ENCODE peak calls at places on chromosome 9, in nine cellular contexts. S is CD8-positive, alpha-beta memory T cell; V is keratinocyte; G is heart right ventricle; Y is GM13976; H is RCC 7860; N is astrocyte; C is neural progenitor cell; D is stimulated activated CD4-positive, alpha-beta T cell treated with anti-CD3 and anti-CD28 coated beads, Interleukin-2, amount 100 ng/mL, for 24 hours. T is an unnamed sample.

GRCh38 chr9:27054841-27055240 is 49.4 kb upstream of the LRRC19 start:
- DNase-seq in C (no peak), H (no peak), G (no peak), N (no peak), D (no peak), S (no peak), Y (no peak), V (no peak), T (no peak)

GRCh38 chr9:38035873-38036272 is 33.2 kb downstream of the SHB start:
- DNase-seq in G (no peak), D (no peak), C (no peak), V (no peak), S (no peak), H (peak), Y (no peak), N (peak), T (no peak)

GRCh38 chr9:112273826-112274225 is 59.6 kb downstream of the PTBP3 start:
- DNase-seq in D (no peak), V (no peak), G (no peak), S (no peak), Y (no peak), C (no peak), H (no peak), N (no peak), T (no peak)

GRCh38 chr9:130770679-130771442 is 64.2 kb upstream of the ABL1 start:
- DNase-seq in Y (peak), H (peak), G (no peak), V (peak), N (peak), D (no peak), C (peak), S (no peak), T (peak)

GRCh38 chr9:125889524-125890473 is 142.6 kb downstream of the PBX3 start:
- DNase-seq in S (peak), G (peak), N (peak), H (peak), D (peak), V (no peak), Y (peak), C (peak), T (no peak)

GRCh38 chr9:73152953-73153352 is 1.3 kb downstream of the ANXA1 start:
- DNase-seq in N (no peak), G (no peak), Y (no peak), H (no peak), C (no peak), S (peak), V (no peak), D (no peak), T (no peak)

GRCh38 chr9:69746859-69747560 is 12.8 kb downstream of the PTAR1 start:
- DNase-seq in G (no peak), C (no peak), S (no peak), V (no peak), H (no peak), N (no peak), Y (no peak), D (no peak), T (no peak)

GRCh38 chr9:21381752-21382339 is 3.4 kb downstream of the IFNA2 start:
- DNase-seq in G (no peak), S (peak), N (no peak), Y (peak), D (no peak), V (no peak), C (no peak), H (no peak), T (peak)

GRCh38 chr9:88949425-88949824 is 41.8 kb upstream of the S1PR3 start:
- DNase-seq in D (no peak), C (peak), V (no peak), Y (no peak), S (no peak), H (no peak), G (peak), N (peak), T (no peak)

GRCh38 chr9:126646162-126646561 is 32.4 kb downstream of the LMX1B start:
- DNase-seq in N (no peak), V (no peak), Y (no peak), D (no peak), C (no peak), G (no peak), S (no peak), H (no peak), T (no peak)

GRCh38 chr9:94821098-94821930 is 94.8 kb downstream of the AOPEP start:
- DNase-seq in V (no peak), H (no peak), S (no peak), Y (peak), N (no peak), D (no peak), G (no peak), C (no peak), T (no peak)

GRCh38 chr9:132201780-132202703 is 40.2 kb downstream of the NTNG2 start:
- DNase-seq in C (peak), D (no peak), V (no peak), Y (no peak), G (no peak), H (no peak), S (no peak), N (no peak), T (no peak)

GRCh38 chr9:114738581-114739316 is 56.8 kb upstream of the TEX48 start:
- DNase-seq in Y (peak), D (peak), C (peak), H (peak), G (peak), V (no peak), S (peak), N (peak), T (peak)

GRCh38 chr9:112890106-112891081 is at the start of gene SLC46A2:
- DNase-seq in S (no peak), H (no peak), G (no peak), C (peak), D (no peak), N (no peak), Y (no peak), V (no peak), T (no peak)

GRCh38 chr9:15846611-15847010 is 293.8 kb downstream of the CCDC171 start:
- DNase-seq in H (no peak), S (no peak), G (no peak), D (no peak), N (no peak), Y (no peak), C (peak), V (no peak), T (no peak)

GRCh38 chr9:15909297-15909696 is 356.5 kb downstream of the CCDC171 start:
- DNase-seq in C (no peak), V (no peak), S (no peak), G (no peak), D (no peak), N (peak), H (no peak), Y (no peak), T (no peak)

GRCh38 chr9:130443840-130444492 is 795 bp upstream of the ASS1 start:
- DNase-seq in C (no peak), D (no peak), V (no peak), N (no peak), G (no peak), Y (no peak), H (no peak), S (no peak), T (no peak)

GRCh38 chr9:128057724-128058409 is 9.3 kb downstream of the NAIF1 start:
- DNase-seq in C (no peak), Y (no peak), G (no peak), V (no peak), D (no peak), S (no peak), H (no peak), N (no peak), T (no peak)

GRCh38 chr9:89374176-89374575 is 55.9 kb downstream of the SECISBP2 start:
- DNase-seq in V (no peak), G (no peak), C (no peak), D (no peak), H (peak), S (no peak), Y (no peak), N (peak), T (no peak)

GRCh38 chr9:129005336-129005997 is 22.7 kb downstream of the SH3GLB2 start:
- DNase-seq in S (no peak), G (no peak), D (no peak), V (no peak), N (no peak), H (no peak), Y (peak), C (no peak), T (no peak)

GRCh38 chr9:99162759-99163364 is 57.9 kb downstream of the TGFBR1 start:
- DNase-seq in H (peak), Y (peak), N (peak), S (no peak), G (no peak), V (no peak), C (peak), D (no peak), T (no peak)

GRCh38 chr9:3857673-3858072 is 331.9 kb upstream of the RFX3 start:
- DNase-seq in V (peak), D (no peak), G (no peak), N (peak), S (no peak), H (peak), Y (no peak), C (no peak), T (no peak)

GRCh38 chr9:96149142-96149541 is 152.8 kb downstream of the HSD17B3 start:
- DNase-seq in G (no peak), Y (no peak), V (no peak), S (no peak), C (no peak), N (no peak), H (no peak), D (no peak), T (no peak)

GRCh38 chr9:4839470-4839912 is 46.7 kb downstream of the RCL1 start:
- DNase-seq in V (no peak), N (no peak), D (no peak), S (no peak), G (no peak), C (no peak), Y (no peak), H (no peak), T (no peak)

GRCh38 chr9:74449060-74449459 is 48.1 kb upstream of the RORB start:
- DNase-seq in S (no peak), H (no peak), V (no peak), G (no peak), D (no peak), C (no peak), Y (no peak), N (no peak), T (peak)